ENCODE peak calls at places on chromosomes 1 and 21, in eight cellular contexts. S is aorta, L is fibroblast of lung, Z is A673, R is astrocyte, A is stomach, Q is K562, B is cardiac muscle cell. T is an unnamed sample. For H3K4me1, the result is how much of the 10 kb centered on the place peaks cover.

GRCh38 chr1:80657707-80658106 is 1143.0 kb upstream of the ADGRL2 start:
- DNase-seq in Q (no peak), L (no peak), B (no peak), Z (no peak), A (no peak), S (no peak), R (no peak), T (no peak)

GRCh38 chr1:8133657-8134430 is 107.7 kb upstream of the ERRFI1 start:
- DNase-seq in S (peak), Q (no peak), A (peak), R (peak), B (peak), Z (peak), L (peak), T (peak)

GRCh38 chr1:162389021-162389818 is 7.7 kb downstream of the C1orf226 start:
- DNase-seq in L (peak), R (peak), S (no peak), A (no peak), Z (peak), B (no peak), Q (no peak), T (peak)

GRCh38 chr1:219322766-219323165 is 149.1 kb downstream of the LYPLAL1 start:
- DNase-seq in Q (no peak), A (no peak), Z (no peak), L (no peak), S (no peak), R (no peak), B (no peak), T (no peak)

GRCh38 chr1:22710688-22711024 is at the start of gene EPHB2:
- DNase-seq in A (peak), Q (peak), B (peak), R (no peak), Z (peak), L (peak), S (peak), T (peak)

GRCh38 chr1:93042134-93042821 is 36.8 kb upstream of the MTF2 start:
- DNase-seq in S (no peak), Z (no peak), L (no peak), B (no peak), A (no peak), R (no peak), Q (no peak), T (no peak)

GRCh38 chr1:47870946-47871750 is 126.0 kb downstream of the TRABD2B start:
- DNase-seq in L (no peak), S (no peak), Q (no peak), A (no peak), Z (peak), R (no peak), B (no peak), T (peak)

GRCh38 chr1:3052501-3052900 is 16.5 kb upstream of the PRDM16 start:
- DNase-seq in Z (no peak), A (no peak), B (no peak), S (peak), L (no peak), R (no peak), Q (no peak), T (no peak)

GRCh38 chr1:36083635-36084501 is at the start of gene TEKT2:
- DNase-seq in L (no peak), S (peak), R (no peak), A (no peak), Q (no peak), Z (peak), B (peak), T (no peak)

GRCh38 chr21:40752125-40752524 is 94.8 kb downstream of the DSCAM start:
- DNase-seq in Z (no peak), S (no peak), R (no peak), Q (no peak), A (no peak), B (peak), L (no peak), T (no peak)

GRCh38 chr1:38061290-38061689 is 14.7 kb upstream of the POU3F1 start:
- DNase-seq in B (no peak), A (no peak), S (no peak), Z (no peak), R (no peak), Q (no peak), L (no peak), T (no peak)

GRCh38 chr1:96059736-96060135 is 661.8 kb upstream of the PTBP2 start:
- DNase-seq in S (no peak), A (no peak), R (no peak), Z (no peak), B (no peak), L (no peak), Q (no peak), T (no peak)

GRCh38 chr1:59025201-59025600 is 241.4 kb upstream of the JUN start:
- DNase-seq in R (peak), A (no peak), Z (no peak), L (peak), Q (no peak), S (no peak), B (no peak), T (peak)

GRCh38 chr1:89311757-89312156 is 39.1 kb upstream of the GBP5 start:
- DNase-seq in R (no peak), Q (no peak), Z (no peak), L (no peak), B (no peak), S (no peak), A (no peak), T (peak)

GRCh38 chr1:1756661-1757421 is 21.4 kb downstream of the NADK start:
- DNase-seq in Z (no peak), Q (peak), L (no peak), R (no peak), B (no peak), S (no peak), A (no peak), T (peak)

GRCh38 chr1:237429252-237429651 is 387.3 kb downstream of the RYR2 start:
- DNase-seq in S (no peak), R (no peak), B (no peak), Q (no peak), Z (no peak), L (no peak), A (no peak), T (no peak)

GRCh38 chr1:199113265-199113869 is 474.5 kb downstream of the PTPRC start:
- DNase-seq in B (peak), R (peak), A (peak), L (peak), S (no peak), Q (no peak), Z (peak), T (peak)

GRCh38 chr21:41251961-41252642 is 64.5 kb upstream of the FAM3B start:
- DNase-seq in Q (no peak), S (no peak), B (no peak), Z (no peak), R (peak), L (peak), A (no peak), T (peak)

GRCh38 chr1:201019321-201019977 is 4.1 kb downstream of the KIF21B start:
- DNase-seq in B (no peak), Z (peak), Q (peak), S (no peak), R (no peak), A (peak), L (peak), T (peak)

GRCh38 chr1:52970149-52970548 is 43.1 kb downstream of the SCP2 start:
- DNase-seq in Z (peak), A (no peak), B (peak), L (peak), Q (no peak), S (no peak), R (peak), T (no peak)

GRCh38 chr1:204589409-204590038 is 73.3 kb downstream of the MDM4 start:
- DNase-seq in L (peak), B (no peak), A (no peak), Q (no peak), R (peak), Z (no peak), S (no peak), T (peak)

GRCh38 chr1:41486053-41486891 is 1.8 kb upstream of the EDN2 start:
- DNase-seq in L (peak), Q (no peak), Z (no peak), A (no peak), R (peak), B (no peak), S (no peak), T (no peak)

GRCh38 chr1:153363641-153364040 is 6.0 kb downstream of the S100A9 start:
- DNase-seq in R (no peak), A (no peak), B (no peak), Q (no peak), L (no peak), Z (no peak), S (no peak), T (no peak)

GRCh38 chr1:213724640-213725536 is 262.9 kb upstream of the PROX1 start:
- DNase-seq in Z (peak), R (peak), L (peak), A (no peak), Q (no peak), B (no peak), S (no peak), T (no peak)

GRCh38 chr1:216224233-216224632 is 199.0 kb downstream of the USH2A start:
- DNase-seq in L (no peak), A (no peak), B (no peak), Z (no peak), S (no peak), R (no peak), Q (no peak), T (peak)

GRCh38 chr1:61171915-61172485 is 89.6 kb downstream of the NFIA start:
- DNase-seq in A (no peak), Q (no peak), L (no peak), B (no peak), R (no peak), Z (peak), S (no peak), T (no peak)
- H3K27ac ChIP-seq in A (no peak), Q (peak), L (no peak), B (no peak), R (no peak), Z (no peak), S (peak), T (no peak)

GRCh38 chr1:107451735-107452134 is 310.9 kb downstream of the NTNG1 start:
- DNase-seq in R (no peak), Q (no peak), A (no peak), Z (no peak), S (no peak), L (no peak), B (no peak), T (no peak)
- H3K4me3 ChIP-seq in R (no peak), Q (no peak), A (no peak), Z (no peak), S (no peak), L (no peak), B (no peak), T (no peak)

GRCh38 chr1:206678490-206678889 is 6.2 kb upstream of the MAPKAPK2 start:
- DNase-seq in Z (no peak), Q (no peak), A (no peak), B (no peak), L (no peak), S (no peak), R (no peak), T (no peak)
- H3K4me1 ChIP-seq in Z (under half), Q (under half), A (under half), B (under half), L (under half), S (under half), R (under half), T (under half)

GRCh38 chr1:116921301-116921885 is 11.7 kb downstream of the PTGFRN start:
- DNase-seq in R (no peak), Q (no peak), Z (no peak), A (no peak), L (no peak), B (no peak), S (no peak), T (no peak)
- H3K27ac ChIP-seq in R (no peak), Q (no peak), Z (no peak), A (no peak), L (no peak), B (no peak), S (no peak), T (no peak)